ENCODE peak calls at places on chromosomes 3 and 15, in four cellular contexts. S is A549, J is gastrocnemius medialis, X is body of pancreas. K is an unnamed sample.
A peak's percentile ranks its signal among the peaks of the same experiment; 100 is the strongest.

GRCh38 chr3:13065727-13066126 is 7.5 kb downstream of the IQSEC1 start:
- DNase-seq in X (no peak), S (no peak), J (no peak), K (no peak)

GRCh38 chr15:92375057-92375456 is 18.6 kb upstream of the ST8SIA2 start:
- DNase-seq in S (no peak), J (no peak), X (no peak), K (no peak)

GRCh38 chr3:157100079-157100477 is 59.9 kb downstream of the CCNL1 start:
- DNase-seq in X (no peak), J (no peak), S (no peak), K (no peak)

GRCh38 chr3:53278667-53279066 is 22.8 kb upstream of the TKT start:
- DNase-seq in X (no peak), J (no peak), S (no peak), K (no peak)

GRCh38 chr3:13025778-13026518 is 47.3 kb downstream of the IQSEC1 start:
- DNase-seq in J (no peak), S (no peak), X (no peak), K (no peak)

GRCh38 chr3:149555941-149556340 is 81.4 kb downstream of the TM4SF4 start:
- DNase-seq in X (no peak), J (no peak), S (no peak), K (no peak)

GRCh38 chr3:113560845-113561623 is 28.7 kb downstream of the SIDT1 start:
- DNase-seq in S (peak; percentile 51), J (no peak), X (no peak), K (no peak)

GRCh38 chr3:194661946-194662345 is 10.0 kb downstream of the LSG1 start:
- DNase-seq in X (no peak), J (no peak), S (no peak), K (no peak)

GRCh38 chr3:44242716-44243115 is 1.0 kb downstream of the TOPAZ1 start:
- DNase-seq in S (no peak), X (no peak), J (no peak), K (no peak)

GRCh38 chr15:45287400-45287799 is 35.4 kb downstream of the SLC28A2 start:
- DNase-seq in X (no peak), J (no peak), S (no peak), K (no peak)

GRCh38 chr3:12999147-13000140 is 73.8 kb downstream of the IQSEC1 start:
- DNase-seq in J (peak; percentile 77), X (peak; percentile 51), S (no peak), K (peak; percentile 94)

GRCh38 chr15:41411441-41411840 is 5.5 kb upstream of the RTF1 start:
- DNase-seq in J (no peak), S (no peak), X (no peak), K (no peak)

GRCh38 chr3:186514296-186515002 is 29.7 kb downstream of the CRYGS start:
- DNase-seq in X (peak; percentile 30), S (peak; percentile 14), J (no peak), K (no peak)

GRCh38 chr3:194876403-194877165 is 190.9 kb downstream of the FAM43A start:
- DNase-seq in S (no peak), J (no peak), X (no peak), K (peak; percentile 72)

GRCh38 chr15:36358094-36358961 is 221.1 kb upstream of the CDIN1 start:
- DNase-seq in X (no peak), S (no peak), J (no peak), K (no peak)

GRCh38 chr3:42519568-42519962 is 17.1 kb downstream of the VIPR1 start:
- DNase-seq in X (no peak), S (no peak), J (no peak), K (no peak)

GRCh38 chr3:29695201-29695904 is 414.5 kb downstream of the RBMS3 start:
- DNase-seq in J (peak; percentile 27), S (peak; percentile 17), X (no peak), K (no peak)

GRCh38 chr3:8201011-8201410 is 300.6 kb upstream of the LMCD1 start:
- DNase-seq in S (no peak), X (no peak), J (no peak), K (no peak)

GRCh38 chr3:66625464-66626216 is 124.8 kb upstream of the LRIG1 start:
- DNase-seq in X (no peak), J (no peak), S (no peak), K (no peak)

GRCh38 chr15:25659251-25659650 is 203.9 kb downstream of the ATP10A start:
- DNase-seq in X (no peak), S (no peak), J (no peak), K (no peak)

GRCh38 chr15:38707802-38708671 is 143.4 kb upstream of the RASGRP1 start:
- DNase-seq in X (peak; percentile 52), S (peak; percentile 57), J (no peak), K (no peak)

GRCh38 chr3:22360977-22361376 is 610.0 kb upstream of the ZNF385D start:
- DNase-seq in S (no peak), X (no peak), J (no peak), K (no peak)

GRCh38 chr15:55221090-55222011 is 24.6 kb upstream of the RSL24D1 start:
- DNase-seq in X (no peak), S (peak; percentile 63), J (no peak), K (no peak)

GRCh38 chr15:58062983-58063382 is 2.5 kb downstream of the ALDH1A2 start:
- DNase-seq in X (no peak), S (no peak), J (no peak), K (no peak)
- H3K4me3 ChIP-seq in X (no peak overlapping the region), S (no peak overlapping the region), J (no peak overlapping the region), K (no peak overlapping the region)

DNA sequence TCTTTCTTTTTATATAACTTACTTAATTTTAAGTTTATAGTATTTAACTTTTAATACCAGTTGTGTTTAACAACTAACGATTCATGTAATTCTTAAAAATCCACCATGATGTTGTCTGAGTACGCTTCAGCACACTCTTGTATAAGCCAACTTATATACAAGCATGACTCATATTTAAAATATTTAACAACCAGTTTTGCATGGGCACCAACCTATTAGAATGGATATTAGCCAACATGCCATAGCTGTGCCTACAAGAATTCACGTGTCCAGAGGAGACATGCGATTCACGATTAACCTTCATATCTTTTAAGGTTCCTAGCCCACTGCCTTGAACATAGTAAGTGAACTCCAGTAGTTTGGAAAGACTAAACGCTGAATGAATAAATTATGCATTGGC is 1023.2 kb downstream of the TBL1XR1 start:
- DNase-seq in J (no peak), X (no peak), S (no peak), K (no peak)
- TF ChIP-seq POLR2A in J (no peak), X (no peak), S (no peak), K (no peak)

DNA sequence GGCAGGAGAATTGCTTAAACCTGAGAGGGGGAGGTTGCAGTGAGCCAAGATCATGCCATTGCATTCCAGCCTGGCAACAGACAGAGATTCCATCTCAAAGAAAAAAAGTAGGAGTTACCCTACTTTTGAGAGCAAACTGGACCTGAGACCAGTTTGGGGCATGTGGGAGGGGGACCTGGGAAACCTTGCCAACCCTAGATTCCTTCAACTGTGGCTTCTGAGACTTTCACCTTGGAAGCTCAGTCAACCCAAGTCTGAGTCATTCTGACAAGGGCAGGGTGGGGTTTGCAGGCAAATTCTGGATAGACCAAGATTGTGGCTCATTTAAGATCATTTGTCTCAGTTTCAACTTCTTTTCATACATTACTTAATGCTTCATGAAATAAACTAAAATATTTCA is 23.8 kb upstream of the SIAH2 start:
- DNase-seq in S (no peak), X (no peak), J (no peak), K (no peak)
- H3K4me1 ChIP-seq in S (no peaks in the 10 kb centered on the region), X (peaks cover 5% of the 10 kb centered on the region), J (no peaks in the 10 kb centered on the region), K (no peaks in the 10 kb centered on the region)

GRCh38 chr3:46566040-46566631 is at the start of gene LRRC2:
- DNase-seq in J (peak; percentile 92), X (peak; percentile 71), S (no peak), K (peak; percentile 78)
- H3K4me3 ChIP-seq in J (peak within 1 kb of the TSS; percentile 68), X (peak within 1 kb of the TSS; percentile 35), S (peak within 1 kb of the TSS; percentile 40), K (peak within 1 kb of the TSS; percentile 62)

GRCh38 chr3:141326123-141326522 is 42.2 kb upstream of the ZBTB38 start:
- DNase-seq in X (no peak), S (peak; percentile 76), J (no peak), K (no peak)
- TF ChIP-seq POLR2A in X (no peak), S (no peak), J (no peak), K (no peak)

GRCh38 chr15:72169921-72170611 is 27.5 kb downstream of the GRAMD2A start:
- DNase-seq in J (no peak), S (no peak), X (no peak), K (no peak)

GRCh38 chr15:72172796-72173195 is 24.8 kb downstream of the GRAMD2A start:
- DNase-seq in X (no peak), S (no peak), J (no peak), K (no peak)

GRCh38 chr15:72169236-72169920 is 28.2 kb downstream of the GRAMD2A start:
- DNase-seq in J (no peak), S (no peak), X (no peak), K (no peak)

GRCh38 chr15:72168833-72169232 is 28.8 kb downstream of the GRAMD2A start:
- DNase-seq in J (no peak), X (no peak), S (no peak), K (no peak)

GRCh38 chr15:72170691-72171090 is 26.9 kb downstream of the GRAMD2A start:
- DNase-seq in X (no peak), S (no peak), J (no peak), K (no peak)
- H3K4me1 ChIP-seq in X (no peaks in the 10 kb centered on the region), S (peaks cover 6% of the 10 kb centered on the region), J (no peaks in the 10 kb centered on the region), K (peaks cover 7% of the 10 kb centered on the region)

GRCh38 chr3:187773963-187774789 is 28.9 kb upstream of the BCL6 start:
- DNase-seq in X (peak; percentile 8), S (no peak), J (no peak), K (no peak)
- H3K4me3 ChIP-seq in X (no peak overlapping the region), S (no peak overlapping the region), J (no peak overlapping the region), K (peak overlapping the region; percentile 21)